ENCODE peak calls at places on chromosomes 5 and 9, in nine cellular contexts. Y is PC-3; Z is colonic mucosa; J is CD8-positive, alpha-beta T cell; N is heart left ventricle; S is naive thymus-derived CD4-positive, alpha-beta T cell; K is AG04450; T is CD8-positive, alpha-beta memory T cell; D is MM.1S. A is an unnamed sample.

GRCh38 chr5:10533218-10533617 is 30.7 kb upstream of the ANKRD33B start:
- DNase-seq in Y (no peak), Z (no peak), J (no peak), N (peak; percentile 37), S (no peak), K (no peak), T (no peak), D (no peak), A (no peak)

GRCh38 chr5:160620401-160620800 is 198.7 kb downstream of the PTTG1 start:
- DNase-seq in Y (no peak), Z (no peak), J (no peak), N (no peak), S (no peak), K (no peak), T (no peak), D (no peak), A (no peak)

GRCh38 chr5:97151370-97151769 is 9.0 kb upstream of the LIX1 start:
- DNase-seq in Y (no peak), Z (no peak), J (no peak), N (no peak), S (no peak), K (no peak), T (no peak), D (no peak), A (no peak)

GRCh38 chr5:179912951-179913350 is 5.3 kb upstream of the TBC1D9B start:
- DNase-seq in Y (no peak), Z (no peak), J (no peak), N (no peak), S (no peak), K (no peak), T (no peak), D (no peak), A (no peak)

GRCh38 chr9:134547161-134548100 is 94.2 kb upstream of the COL5A1 start:
- DNase-seq in Y (no peak), Z (no peak), J (no peak), N (no peak), S (no peak), K (no peak), T (no peak), D (no peak), A (no peak)

GRCh38 chr5:125012727-125013451 is 266.4 kb upstream of the ZNF608 start:
- DNase-seq in Y (no peak), Z (no peak), J (no peak), N (no peak), S (no peak), K (no peak), T (no peak), D (no peak), A (no peak)

GRCh38 chr5:108386345-108387061 is 4.6 kb upstream of the FBXL17 start:
- DNase-seq in Y (peak; percentile 91), Z (no peak), J (no peak), N (no peak), S (no peak), K (no peak), T (no peak), D (no peak), A (no peak)

GRCh38 chr5:132473019-132473531 is 17.5 kb downstream of the IRF1 start:
- DNase-seq in Y (no peak), Z (no peak), J (peak; percentile 84), N (no peak), S (peak; percentile 53), K (no peak), T (peak; percentile 96), D (peak; percentile 75), A (peak; percentile 92)

GRCh38 chr9:101486693-101487442 is 46.8 kb upstream of the RNF20 start:
- DNase-seq in Y (no peak), Z (peak; percentile 72), J (no peak), N (peak; percentile 56), S (no peak), K (no peak), T (no peak), D (no peak), A (no peak)

GRCh38 chr5:154486427-154486866 is 8.4 kb upstream of the HAND1 start:
- DNase-seq in Y (no peak), Z (no peak), J (no peak), N (no peak), S (no peak), K (no peak), T (no peak), D (no peak), A (no peak)

GRCh38 chr9:7298123-7298522 is 501.5 kb downstream of the DMAC1 start:
- DNase-seq in Y (no peak), Z (no peak), J (no peak), N (no peak), S (no peak), K (no peak), T (no peak), D (peak; percentile 56), A (no peak)

GRCh38 chr5:15021286-15022046 is 149.9 kb upstream of the ANKH start:
- DNase-seq in Y (peak; percentile 11), Z (no peak), J (no peak), N (peak; percentile 31), S (no peak), K (peak; percentile 29), T (no peak), D (no peak), A (no peak)

GRCh38 chr5:7245401-7245800 is 150.5 kb upstream of the ADCY2 start:
- DNase-seq in Y (no peak), Z (no peak), J (no peak), N (no peak), S (no peak), K (no peak), T (no peak), D (no peak), A (no peak)

DNA sequence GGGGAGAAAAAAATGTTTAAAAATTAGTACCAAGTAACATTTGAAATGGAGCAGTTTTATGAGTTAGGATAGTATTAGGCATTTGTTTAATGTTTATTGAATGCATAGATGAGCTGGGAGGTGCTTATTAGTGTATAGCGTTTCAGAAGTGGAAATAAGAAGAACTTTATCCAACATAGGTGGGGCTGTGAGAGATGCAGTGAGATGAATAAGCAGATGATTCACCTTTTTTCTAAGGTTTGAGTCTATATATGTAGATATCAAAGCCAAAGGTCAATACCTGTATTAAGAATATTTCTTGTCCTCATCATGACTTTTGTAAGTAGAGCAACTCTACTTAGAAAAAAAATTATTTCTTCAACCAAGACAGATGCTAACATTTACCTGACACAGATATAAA is 54.6 kb upstream of the POU4F3 start:
- DNase-seq in Y (peak; percentile 87), Z (no peak), J (no peak), N (no peak), S (no peak), K (no peak), T (no peak), D (no peak), A (no peak)
- H3K4me3 ChIP-seq in Y (peak overlapping the region; percentile 47), Z (no peak overlapping the region), J (no peak overlapping the region), N (no peak overlapping the region), S (no peak overlapping the region), K (no peak overlapping the region), T (no peak overlapping the region), D (no peak overlapping the region), A (no peak overlapping the region)

DNA sequence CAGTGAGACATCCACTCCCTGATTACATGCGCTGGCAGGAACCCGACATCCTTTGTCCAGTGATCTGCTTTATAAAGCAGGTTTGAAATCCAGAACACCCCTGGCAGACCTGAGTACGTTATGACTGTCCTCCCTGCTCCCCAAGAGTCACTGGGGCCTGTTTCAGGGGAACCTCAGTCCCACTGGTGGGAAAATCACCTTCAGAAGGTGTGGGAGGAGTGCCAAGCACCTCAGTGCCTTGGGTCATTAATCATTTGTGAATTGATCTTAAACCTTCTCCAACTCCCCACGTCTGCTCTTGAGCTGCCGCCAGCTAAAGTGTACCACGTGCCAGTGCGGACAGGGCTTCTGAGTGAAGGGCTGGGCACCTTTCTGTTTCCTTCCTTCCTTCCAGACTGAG is 16.2 kb downstream of the SLC6A3 start:
- DNase-seq in Y (no peak), Z (no peak), J (no peak), N (no peak), S (no peak), K (no peak), T (no peak), D (no peak), A (no peak)
- H3K9me3 ChIP-seq in Y (no peaks in the 10 kb centered on the region), Z (no peaks in the 10 kb centered on the region), J (no peaks in the 10 kb centered on the region), N (no peaks in the 10 kb centered on the region), S (peaks cover 5% of the 10 kb centered on the region), K (peaks cover 63% of the 10 kb centered on the region), T (peaks cover 11% of the 10 kb centered on the region), D (no peaks in the 10 kb centered on the region), A (peaks cover 10% of the 10 kb centered on the region)

DNA sequence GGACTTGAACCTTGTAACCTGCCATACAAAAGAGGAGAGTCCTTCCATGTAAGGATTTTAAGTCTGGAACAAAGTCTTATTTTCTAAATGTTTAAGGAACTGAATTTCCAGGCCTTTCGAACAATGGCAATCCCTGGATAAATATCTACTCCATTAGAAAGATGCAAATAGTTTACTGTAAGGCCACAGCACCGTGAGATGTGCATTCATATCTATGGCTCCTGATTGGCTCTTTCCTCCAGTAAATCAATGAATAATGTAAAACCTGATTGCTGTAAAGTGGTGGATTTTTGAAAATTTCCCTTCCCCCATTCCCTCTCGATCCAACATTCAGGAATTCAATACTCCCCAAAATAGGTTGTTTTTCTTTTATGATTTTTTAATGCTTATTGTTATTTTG is 211.6 kb downstream of the MEF2C start:
- DNase-seq in Y (no peak), Z (no peak), J (no peak), N (no peak), S (no peak), K (no peak), T (no peak), D (no peak), A (no peak)
- H3K27ac ChIP-seq in Y (no peak overlapping the region), Z (no peak overlapping the region), J (no peak overlapping the region), N (no peak overlapping the region), S (no peak overlapping the region), K (no peak overlapping the region), T (no peak overlapping the region), D (no peak overlapping the region), A (no peak overlapping the region)

GRCh38 chr9:70409800-70410199 is 4.7 kb downstream of the KLF9 start:
- DNase-seq in Y (no peak), Z (no peak), J (no peak), N (no peak), S (no peak), K (no peak), T (no peak), D (no peak), A (no peak)
- H3K4me3 ChIP-seq in Y (no peak overlapping the region), Z (no peak overlapping the region), J (no peak overlapping the region), N (peak overlapping the region; percentile 92), S (no peak overlapping the region), K (peak overlapping the region; percentile 22), T (peak overlapping the region; percentile 99), D (no peak overlapping the region), A (no peak overlapping the region)

GRCh38 chr5:27474395-27474794 is 436.0 kb upstream of the CDH9 start:
- DNase-seq in Y (no peak), Z (no peak), J (no peak), N (no peak), S (no peak), K (no peak), T (no peak), D (no peak), A (no peak)

GRCh38 chr5:27475063-27475462 is 436.7 kb upstream of the CDH9 start:
- DNase-seq in Y (no peak), Z (no peak), J (no peak), N (no peak), S (no peak), K (no peak), T (no peak), D (no peak), A (no peak)

GRCh38 chr5:27473300-27474053 is 435.1 kb upstream of the CDH9 start:
- DNase-seq in Y (no peak), Z (no peak), J (no peak), N (no peak), S (no peak), K (no peak), T (no peak), D (no peak), A (no peak)

GRCh38 chr5:27472875-27473274 is 434.5 kb upstream of the CDH9 start:
- DNase-seq in Y (no peak), Z (no peak), J (no peak), N (no peak), S (no peak), K (no peak), T (no peak), D (no peak), A (no peak)

GRCh38 chr5:27474054-27474323 is 435.6 kb upstream of the CDH9 start:
- DNase-seq in Y (no peak), Z (no peak), J (no peak), N (no peak), S (no peak), K (no peak), T (no peak), D (no peak), A (no peak)
- H3K9me3 ChIP-seq in Y (peaks cover 6% of the 10 kb centered on the region), Z (no peaks in the 10 kb centered on the region), J (no peaks in the 10 kb centered on the region), N (no peaks in the 10 kb centered on the region), S (no peaks in the 10 kb centered on the region), K (peaks cover 3% of the 10 kb centered on the region), T (no peaks in the 10 kb centered on the region), D (no peaks in the 10 kb centered on the region), A (peaks cover 8% of the 10 kb centered on the region)